ENCODE peak calls at places on chromosomes 4 and X, in six cellular contexts. One of them, this sample, is unnamed.

GRCh38 chrX:20060961-20061868 is 55.5 kb downstream of the MAP7D2 start:
- DNase-seq in anterior cingulate cortex: no peak
- DNase-seq in pancreas: no peak
- DNase-seq in renal cortical epithelial cell: no peak
- DNase-seq in T-helper 1 cell: no peak
- DNase-seq in naive B cell: peak
- DNase-seq in this sample: no peak

GRCh38 chr4:89645512-89645911 is 191.4 kb downstream of the SNCA start:
- DNase-seq in anterior cingulate cortex: no peak
- DNase-seq in pancreas: no peak
- DNase-seq in renal cortical epithelial cell: no peak
- DNase-seq in T-helper 1 cell: no peak
- DNase-seq in naive B cell: no peak
- DNase-seq in this sample: no peak

GRCh38 chrX:8738588-8739189 is 6.8 kb upstream of the ANOS1 start:
- DNase-seq in anterior cingulate cortex: peak
- DNase-seq in pancreas: no peak
- DNase-seq in renal cortical epithelial cell: no peak
- DNase-seq in T-helper 1 cell: peak
- DNase-seq in naive B cell: no peak
- DNase-seq in this sample: no peak

GRCh38 chr4:125313497-125313896 is 1.3 kb upstream of the FAT4 start:
- DNase-seq in anterior cingulate cortex: peak
- DNase-seq in pancreas: no peak
- DNase-seq in renal cortical epithelial cell: peak
- DNase-seq in T-helper 1 cell: peak
- DNase-seq in naive B cell: peak
- DNase-seq in this sample: no peak

GRCh38 chr4:111228396-111228795 is 605.5 kb upstream of the PITX2 start:
- DNase-seq in anterior cingulate cortex: no peak
- DNase-seq in pancreas: no peak
- DNase-seq in renal cortical epithelial cell: peak
- DNase-seq in T-helper 1 cell: no peak
- DNase-seq in naive B cell: no peak
- DNase-seq in this sample: no peak

GRCh38 chrX:34810364-34810763 is 132.2 kb upstream of the FAM47B start:
- DNase-seq in anterior cingulate cortex: no peak
- DNase-seq in pancreas: no peak
- DNase-seq in renal cortical epithelial cell: peak
- DNase-seq in T-helper 1 cell: no peak
- DNase-seq in naive B cell: no peak
- DNase-seq in this sample: no peak

GRCh38 chr4:82606622-82607021 is 44.8 kb upstream of the TMEM150C start:
- DNase-seq in anterior cingulate cortex: no peak
- DNase-seq in pancreas: no peak
- DNase-seq in renal cortical epithelial cell: no peak
- DNase-seq in T-helper 1 cell: no peak
- DNase-seq in naive B cell: no peak
- DNase-seq in this sample: no peak

GRCh38 chr4:158682071-158682470 is 10.0 kb downstream of the ETFDH start:
- DNase-seq in anterior cingulate cortex: no peak
- DNase-seq in pancreas: no peak
- DNase-seq in renal cortical epithelial cell: no peak
- DNase-seq in T-helper 1 cell: no peak
- DNase-seq in naive B cell: no peak
- DNase-seq in this sample: no peak

GRCh38 chr4:113979157-113979972 is at the start of gene ARSJ:
- DNase-seq in anterior cingulate cortex: no peak
- DNase-seq in pancreas: peak
- DNase-seq in renal cortical epithelial cell: peak
- DNase-seq in T-helper 1 cell: no peak
- DNase-seq in naive B cell: no peak
- DNase-seq in this sample: no peak

GRCh38 chrX:11125079-11125478 is 13.9 kb downstream of the HCCS start:
- DNase-seq in anterior cingulate cortex: no peak
- DNase-seq in pancreas: no peak
- DNase-seq in renal cortical epithelial cell: no peak
- DNase-seq in T-helper 1 cell: no peak
- DNase-seq in naive B cell: no peak
- DNase-seq in this sample: no peak

GRCh38 chr4:169439244-169439643 is 168.5 kb upstream of the SH3RF1 start:
- DNase-seq in anterior cingulate cortex: no peak
- DNase-seq in pancreas: no peak
- DNase-seq in renal cortical epithelial cell: peak
- DNase-seq in T-helper 1 cell: no peak
- DNase-seq in naive B cell: no peak
- DNase-seq in this sample: no peak

GRCh38 chr4:148447672-148448071 is 5.5 kb upstream of the NR3C2 start:
- DNase-seq in anterior cingulate cortex: no peak
- DNase-seq in pancreas: no peak
- DNase-seq in renal cortical epithelial cell: peak
- DNase-seq in T-helper 1 cell: no peak
- DNase-seq in naive B cell: no peak
- DNase-seq in this sample: peak

GRCh38 chr4:40909363-40909876 is 159.7 kb downstream of the NSUN7 start:
- DNase-seq in anterior cingulate cortex: no peak
- DNase-seq in pancreas: no peak
- DNase-seq in renal cortical epithelial cell: peak
- DNase-seq in T-helper 1 cell: peak
- DNase-seq in naive B cell: no peak
- DNase-seq in this sample: peak

GRCh38 chr4:336893-337142 is 796 bp upstream of the ZNF141 start:
- DNase-seq in anterior cingulate cortex: no peak
- DNase-seq in pancreas: no peak
- DNase-seq in renal cortical epithelial cell: no peak
- DNase-seq in T-helper 1 cell: no peak
- DNase-seq in naive B cell: no peak
- DNase-seq in this sample: no peak

GRCh38 chr4:106036334-106036733 is 141.1 kb downstream of the NPNT start:
- DNase-seq in anterior cingulate cortex: no peak
- DNase-seq in pancreas: no peak
- DNase-seq in renal cortical epithelial cell: no peak
- DNase-seq in T-helper 1 cell: no peak
- DNase-seq in naive B cell: no peak
- DNase-seq in this sample: no peak

GRCh38 chr4:76964769-76965168 is 15.2 kb downstream of the SEPTIN11 start:
- DNase-seq in anterior cingulate cortex: no peak
- DNase-seq in pancreas: no peak
- DNase-seq in renal cortical epithelial cell: no peak
- DNase-seq in T-helper 1 cell: no peak
- DNase-seq in naive B cell: no peak
- DNase-seq in this sample: no peak

GRCh38 chr4:109803924-109804571 is 2.2 kb upstream of the CFI start:
- DNase-seq in anterior cingulate cortex: no peak
- DNase-seq in pancreas: no peak
- DNase-seq in renal cortical epithelial cell: peak
- DNase-seq in T-helper 1 cell: peak
- DNase-seq in naive B cell: peak
- DNase-seq in this sample: no peak

GRCh38 chrX:134601240-134601639 is 57.0 kb downstream of the PLAC1 start:
- DNase-seq in anterior cingulate cortex: no peak
- DNase-seq in pancreas: no peak
- DNase-seq in renal cortical epithelial cell: peak
- DNase-seq in T-helper 1 cell: no peak
- DNase-seq in naive B cell: no peak
- DNase-seq in this sample: no peak

GRCh38 chr4:1202526-1203378 is 30.4 kb upstream of the SPON2 start:
- DNase-seq in anterior cingulate cortex: no peak
- DNase-seq in pancreas: peak
- DNase-seq in renal cortical epithelial cell: no peak
- DNase-seq in T-helper 1 cell: no peak
- DNase-seq in naive B cell: no peak
- DNase-seq in this sample: no peak

GRCh38 chr4:31411606-31412005 is 691.4 kb downstream of the PCDH7 start:
- DNase-seq in anterior cingulate cortex: no peak
- DNase-seq in pancreas: no peak
- DNase-seq in renal cortical epithelial cell: peak
- DNase-seq in T-helper 1 cell: no peak
- DNase-seq in naive B cell: no peak
- DNase-seq in this sample: no peak

GRCh38 chr4:10629394-10629793 is 55.2 kb downstream of the CLNK start:
- DNase-seq in anterior cingulate cortex: no peak
- DNase-seq in pancreas: no peak
- DNase-seq in renal cortical epithelial cell: no peak
- DNase-seq in T-helper 1 cell: no peak
- DNase-seq in naive B cell: no peak
- DNase-seq in this sample: no peak

GRCh38 chr4:163343604-163344146 is at the start of gene NPY5R:
- DNase-seq in anterior cingulate cortex: no peak
- DNase-seq in pancreas: peak
- DNase-seq in renal cortical epithelial cell: no peak
- DNase-seq in T-helper 1 cell: no peak
- DNase-seq in naive B cell: no peak
- DNase-seq in this sample: no peak

GRCh38 chrX:65528705-65529340 is 5.8 kb downstream of the LAS1L start:
- DNase-seq in anterior cingulate cortex: peak
- DNase-seq in pancreas: peak
- DNase-seq in renal cortical epithelial cell: peak
- DNase-seq in T-helper 1 cell: peak
- DNase-seq in naive B cell: peak
- DNase-seq in this sample: no peak